ENCODE peak calls at places on chromosome 4, in five cellular contexts. V is H1, M is HepG2, P is GM12878, O is K562. Q is an unnamed sample.
A peak's percentile ranks its signal among the peaks of the same experiment; 100 is the strongest.

GRCh38 chr4:53734584-53735363 is 143.5 kb upstream of the LNX1 start:
- DNase-seq in V (no peak), M (no peak), P (no peak), O (no peak), Q (no peak)

GRCh38 chr4:42713371-42713770 is 56.5 kb upstream of the ATP8A1 start:
- DNase-seq in V (no peak), M (no peak), P (no peak), O (no peak), Q (no peak)

GRCh38 chr4:82782626-82783025 is 16.0 kb downstream of the SCD5 start:
- DNase-seq in V (no peak), M (no peak), P (no peak), O (no peak), Q (peak; percentile 75)

GRCh38 chr4:186693159-186693815 is 30.4 kb downstream of the FAT1 start:
- DNase-seq in V (no peak), M (no peak), P (no peak), O (peak; percentile 56), Q (no peak)

GRCh38 chr4:183335369-183335940 is 13.2 kb upstream of the CLDN24 start:
- DNase-seq in V (no peak), M (peak; percentile 31), P (no peak), O (no peak), Q (no peak)

GRCh38 chr4:75135068-75135825 is 202.3 kb downstream of the PARM1 start:
- DNase-seq in V (no peak), M (no peak), P (peak; percentile 16), O (no peak), Q (no peak)

GRCh38 chr4:1082215-1083182 is 30.9 kb downstream of the RNF212 start:
- DNase-seq in V (no peak), M (no peak), P (no peak), O (no peak), Q (no peak)

GRCh38 chr4:153538408-153539057 is 72.4 kb downstream of the TMEM131L start:
- DNase-seq in V (no peak), M (no peak), P (no peak), O (no peak), Q (no peak)

GRCh38 chr4:20512053-20512810 is 188.0 kb upstream of the PACRGL start:
- DNase-seq in V (no peak), M (no peak), P (no peak), O (peak; percentile 10), Q (no peak)

GRCh38 chr4:47017081-47017480 is 14.3 kb upstream of the GABRB1 start:
- DNase-seq in V (no peak), M (no peak), P (no peak), O (no peak), Q (no peak)

GRCh38 chr4:122100508-122100907 is 51.6 kb upstream of the BLTP1 start:
- DNase-seq in V (no peak), M (no peak), P (no peak), O (no peak), Q (peak; percentile 53)

GRCh38 chr4:96354036-96354712 is 514.3 kb downstream of the PDHA2 start:
- DNase-seq in V (no peak), M (no peak), P (no peak), O (no peak), Q (no peak)

GRCh38 chr4:23163649-23164436 is 471.1 kb downstream of the GBA3 start:
- DNase-seq in V (no peak), M (no peak), P (no peak), O (no peak), Q (peak; percentile 25)

GRCh38 chr4:38957239-38957815 is 74.9 kb downstream of the TMEM156 start:
- DNase-seq in V (no peak), M (no peak), P (no peak), O (no peak), Q (no peak)

GRCh38 chr4:113952452-113953029 is 26.9 kb downstream of the ARSJ start:
- DNase-seq in V (peak; percentile 5), M (peak; percentile 54), P (peak; percentile 12), O (peak; percentile 5), Q (peak; percentile 87)

GRCh38 chr4:88286897-88287296 is 2.5 kb upstream of the PPM1K start:
- DNase-seq in V (no peak), M (no peak), P (no peak), O (no peak), Q (no peak)

GRCh38 chr4:2660596-2661211 is 95.4 kb downstream of the TNIP2 start:
- DNase-seq in V (no peak), M (no peak), P (no peak), O (no peak), Q (no peak)

GRCh38 chr4:138910914-138911336 is 104.7 kb upstream of the NOCT start:
- DNase-seq in V (peak; percentile 5), M (peak; percentile 55), P (no peak), O (peak; percentile 84), Q (peak; percentile 69)

GRCh38 chr4:37445023-37445422 is 200.5 kb downstream of the NWD2 start:
- DNase-seq in V (no peak), M (no peak), P (no peak), O (peak; percentile 6), Q (no peak)

DNA sequence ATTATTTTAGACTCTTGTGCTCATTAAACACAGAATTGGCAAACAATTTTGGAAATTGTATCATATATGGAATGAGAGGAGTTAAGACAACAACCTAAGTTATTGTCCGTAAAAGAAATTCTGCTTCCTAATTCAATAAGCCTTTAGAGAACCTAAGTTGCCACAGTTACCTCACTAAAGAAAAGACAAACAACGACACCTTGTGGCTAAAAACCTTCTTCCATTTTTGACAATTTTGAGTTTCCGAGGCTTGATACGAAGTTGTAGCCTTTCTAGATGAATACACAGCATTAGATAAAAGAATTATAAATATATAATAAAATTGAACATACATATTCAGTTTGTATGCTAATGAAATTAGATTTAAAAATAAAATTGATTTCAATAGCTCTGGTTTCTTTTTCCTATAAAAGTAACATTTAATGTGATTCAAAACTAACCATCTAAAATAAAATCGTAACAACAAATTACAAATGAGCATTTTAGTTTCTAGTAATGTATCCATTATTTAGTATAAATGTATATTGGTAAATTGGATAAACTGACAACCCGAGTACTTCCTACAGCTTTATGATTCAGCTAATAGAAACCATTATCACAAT is 275.1 kb downstream of the GPM6A start:
- DNase-seq in V (peak; percentile 5), M (peak; percentile 35), P (peak; percentile 7), O (peak; percentile 10), Q (peak; percentile 79)
- TF ChIP-seq CREB1 in V (no peak), M (no peak), P (no peak), O (no peak), Q (no peak)

GRCh38 chr4:8092282-8092681 is 66.3 kb downstream of the ABLIM2 start:
- DNase-seq in V (no peak), M (no peak), P (no peak), O (no peak), Q (no peak)
- H3K27ac ChIP-seq in V (no peak overlapping the region), M (no peak overlapping the region), P (no peak overlapping the region), O (no peak overlapping the region), Q (no peak overlapping the region)

DNA sequence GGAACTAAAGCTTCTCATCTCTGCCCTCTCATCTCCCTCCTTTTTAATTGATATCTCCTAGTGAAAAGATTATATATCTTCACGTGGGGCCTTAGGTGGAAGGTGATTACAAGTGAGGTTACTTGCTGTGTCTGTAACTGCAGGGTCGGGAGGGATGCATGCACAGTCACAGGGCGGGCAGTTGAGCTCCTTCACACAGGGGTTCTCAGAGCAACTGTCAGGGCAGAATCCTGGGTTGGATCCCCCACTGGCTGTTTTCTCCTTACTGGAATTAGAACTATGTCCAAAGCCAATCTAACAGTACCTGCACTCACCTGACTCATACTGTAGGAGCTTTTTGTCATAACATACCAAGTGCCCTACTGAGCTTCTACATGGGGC is 141.1 kb downstream of the AASDH start:
- DNase-seq in V (no peak), M (no peak), P (no peak), O (no peak), Q (no peak)
- TF ChIP-seq CREB1 in V (no peak), M (no peak), P (no peak), O (no peak), Q (no peak)

DNA sequence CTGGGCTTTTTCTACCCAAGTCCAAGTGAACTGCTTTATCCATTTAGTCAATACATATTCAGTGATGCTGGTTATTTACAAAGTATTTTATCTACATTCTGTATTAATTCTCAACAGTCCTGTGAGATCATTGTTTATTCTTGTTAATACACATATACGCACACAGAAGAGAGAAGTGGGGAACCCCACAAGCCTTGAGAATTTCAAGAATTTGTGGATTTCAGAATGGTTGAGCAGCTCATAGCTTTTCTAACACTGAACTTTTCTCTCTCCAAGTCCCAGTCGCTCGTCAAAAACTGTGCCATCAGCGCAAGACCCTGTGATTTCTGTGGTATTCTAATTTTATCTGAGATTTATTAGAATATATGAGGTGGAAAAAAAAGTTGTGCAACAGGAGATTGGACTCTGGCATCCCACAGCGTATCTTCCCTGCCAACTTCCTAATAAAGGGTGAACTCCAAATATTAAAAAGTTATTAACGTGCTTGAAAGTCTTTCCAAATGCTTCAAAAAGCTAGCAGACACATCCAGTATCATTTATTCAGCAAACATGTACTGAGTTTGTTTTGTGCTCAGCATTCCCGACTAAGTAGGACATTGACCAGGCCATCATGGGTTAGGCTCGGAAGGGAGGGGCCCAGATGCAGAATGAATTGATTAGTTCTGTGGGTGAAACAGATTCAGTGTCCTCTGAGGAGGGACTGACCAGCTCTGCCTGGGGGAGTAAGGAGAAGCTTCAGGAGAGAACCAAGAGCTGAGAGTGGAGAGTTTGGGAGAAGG is 165.6 kb downstream of the CBR4 start:
- DNase-seq in V (no peak), M (no peak), P (no peak), O (no peak), Q (no peak)
- H3K27ac ChIP-seq in V (no peak overlapping the region), M (no peak overlapping the region), P (no peak overlapping the region), O (no peak overlapping the region), Q (no peak overlapping the region)

GRCh38 chr4:170248029-170248428 is 158.3 kb upstream of the AADAT start:
- DNase-seq in V (no peak), M (no peak), P (no peak), O (no peak), Q (no peak)
- TF ChIP-seq CREB1 in V (no peak), M (no peak), P (no peak), O (no peak), Q (no peak)

GRCh38 chr4:76723373-76723772 is 174.6 kb downstream of the SOWAHB start:
- DNase-seq in V (no peak), M (no peak), P (no peak), O (no peak), Q (no peak)

GRCh38 chr4:76726141-76726540 is 171.8 kb downstream of the SOWAHB start:
- DNase-seq in V (no peak), M (no peak), P (no peak), O (no peak), Q (no peak)

GRCh38 chr4:76725039-76725438 is 172.9 kb downstream of the SOWAHB start:
- DNase-seq in V (no peak), M (no peak), P (no peak), O (no peak), Q (no peak)

GRCh38 chr4:76726631-76727030 is 171.3 kb downstream of the SOWAHB start:
- DNase-seq in V (no peak), M (no peak), P (no peak), O (no peak), Q (no peak)

DNA sequence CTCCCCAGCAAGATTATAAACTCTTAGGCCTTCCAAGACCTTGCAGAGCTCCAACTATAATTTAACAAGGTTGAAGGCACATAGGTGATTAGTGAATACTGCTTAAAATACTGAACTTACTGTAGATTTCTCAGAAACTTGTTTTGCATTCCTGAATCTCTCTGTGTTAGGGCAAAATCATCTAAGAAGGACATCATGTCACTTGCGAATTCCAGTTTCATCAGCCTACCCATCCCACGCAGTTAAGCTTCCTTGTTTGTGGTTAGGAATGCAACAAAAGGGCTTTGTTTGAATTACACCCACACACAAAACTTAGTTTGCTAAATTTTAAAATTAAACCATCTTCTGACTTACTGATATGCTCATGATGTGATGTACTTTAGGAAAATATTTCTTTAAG is 174.0 kb downstream of the SOWAHB start:
- DNase-seq in V (no peak), M (no peak), P (no peak), O (no peak), Q (peak; percentile 44)
- H3K27ac ChIP-seq in V (no peak overlapping the region), M (no peak overlapping the region), P (no peak overlapping the region), O (no peak overlapping the region), Q (peak overlapping the region; percentile 75)

GRCh38 chr4:16122784-16123183 is 39.0 kb upstream of the PROM1 start:
- DNase-seq in V (no peak), M (no peak), P (no peak), O (no peak), Q (no peak)
- TF ChIP-seq CREB1 in V (no peak), M (no peak), P (no peak), O (no peak), Q (no peak)

Q was measured in GM23338.